ENCODE peak calls at places on chromosomes 11 and 22, in nine cellular contexts. C is H1, D is stomach, V is tibial nerve, B is K562, Z is ovary, H is A549, F is transverse colon, L is esophagus muscularis mucosa. S is an unnamed sample.

GRCh38 chr11:42707541-42707940 is 604.3 kb upstream of the API5 start:
- DNase-seq in C (no peak), F (no peak), V (no peak), Z (no peak), B (no peak), D (no peak), H (no peak), L (no peak), S (no peak)

GRCh38 chr22:32752868-32753520 is 48.5 kb upstream of the TIMP3 start:
- DNase-seq in F (no peak), V (no peak), B (no peak), L (no peak), H (no peak), Z (no peak), D (no peak), C (no peak), S (peak)

GRCh38 chr11:57499413-57499982 is 16.0 kb downstream of the SLC43A1 start:
- DNase-seq in L (peak), Z (peak), H (peak), F (peak), B (peak), V (peak), C (peak), D (peak), S (peak)

GRCh38 chr11:71309611-71310010 is 57.2 kb upstream of the SHANK2 start:
- DNase-seq in B (no peak), V (no peak), F (no peak), H (no peak), L (peak), D (peak), C (no peak), Z (no peak), S (peak)

GRCh38 chr11:83033972-83034672 is 37.6 kb downstream of the RAB30 start:
- DNase-seq in L (no peak), H (no peak), V (peak), B (peak), F (peak), Z (peak), D (peak), C (no peak), S (peak)

GRCh38 chr11:105368711-105369110 is 229.1 kb upstream of the CARD18 start:
- DNase-seq in L (no peak), H (no peak), Z (no peak), D (no peak), C (no peak), B (no peak), V (no peak), F (no peak), S (no peak)

GRCh38 chr11:71432761-71433647 is 15.2 kb downstream of the DHCR7 start:
- DNase-seq in V (no peak), C (no peak), B (no peak), Z (no peak), H (no peak), L (no peak), F (no peak), D (peak), S (no peak)

GRCh38 chr11:119618208-119618909 is 110.6 kb downstream of the NECTIN1 start:
- DNase-seq in B (no peak), L (no peak), Z (no peak), F (peak), C (no peak), D (no peak), V (no peak), H (no peak), S (no peak)

GRCh38 chr22:37331811-37332536 is 49.7 kb downstream of the CYTH4 start:
- DNase-seq in H (peak), D (no peak), C (no peak), Z (no peak), F (no peak), L (no peak), V (no peak), B (peak), S (no peak)

GRCh38 chr11:69200331-69201047 is 44.8 kb downstream of the SMIM38 start:
- DNase-seq in H (no peak), F (no peak), B (no peak), L (no peak), Z (no peak), V (no peak), D (no peak), C (no peak), S (peak)

GRCh38 chr11:105577645-105578044 is 32.2 kb upstream of the GRIA4 start:
- DNase-seq in Z (no peak), H (no peak), V (no peak), F (no peak), D (no peak), C (no peak), B (no peak), L (no peak), S (no peak)

GRCh38 chr11:33448461-33449130 is 191.4 kb downstream of the HIPK3 start:
- DNase-seq in L (peak), C (no peak), D (no peak), B (no peak), F (no peak), H (no peak), V (no peak), Z (no peak), S (no peak)

GRCh38 chr11:61021661-61022212 is 50.3 kb downstream of the CD6 start:
- DNase-seq in V (no peak), L (no peak), Z (no peak), D (peak), C (peak), H (no peak), B (no peak), F (peak), S (peak)

GRCh38 chr22:46111645-46112306 is 38.5 kb upstream of the PPARA start:
- DNase-seq in D (no peak), H (no peak), Z (no peak), B (no peak), L (no peak), V (no peak), C (no peak), F (no peak), S (no peak)

GRCh38 chr11:118734031-118734430 is 54.6 kb upstream of the TREH start:
- DNase-seq in V (no peak), D (no peak), L (no peak), C (no peak), H (no peak), B (no peak), F (no peak), Z (no peak), S (no peak)

GRCh38 chr11:119376197-119376847 is 5.2 kb downstream of the USP2 start:
- DNase-seq in B (no peak), C (no peak), V (no peak), Z (no peak), L (no peak), H (no peak), D (peak), F (no peak), S (peak)

GRCh38 chr11:61695917-61696316 is 15.7 kb downstream of the DAGLA start:
- DNase-seq in V (peak), Z (peak), F (peak), B (no peak), D (peak), H (peak), L (peak), C (no peak), S (peak)

GRCh38 chr11:2383823-2384722 is 7.0 kb downstream of the CD81 start:
- DNase-seq in Z (peak), H (no peak), B (peak), F (peak), C (no peak), V (no peak), D (no peak), L (no peak), S (no peak)

GRCh38 chr11:75635009-75635909 is 33.6 kb downstream of the MAP6 start:
- DNase-seq in F (no peak), B (peak), Z (peak), C (no peak), H (no peak), D (no peak), L (peak), V (no peak), S (peak)

GRCh38 chr22:44605486-44605885 is 96.5 kb upstream of the PRR5 start:
- DNase-seq in H (no peak), Z (no peak), C (no peak), D (no peak), V (no peak), F (no peak), L (no peak), B (no peak), S (no peak)

GRCh38 chr11:94649925-94650623 is 82.9 kb downstream of the PIWIL4 start:
- DNase-seq in F (no peak), H (no peak), B (no peak), C (peak), V (no peak), Z (no peak), D (no peak), L (peak), S (no peak)

GRCh38 chr22:23182289-23183106 is 2.2 kb downstream of the BCR start:
- DNase-seq in C (no peak), V (no peak), L (no peak), F (no peak), H (no peak), Z (no peak), D (no peak), B (peak), S (no peak)

GRCh38 chr11:111047376-111047775 is 198.1 kb upstream of the POU2AF2 start:
- DNase-seq in Z (no peak), B (no peak), L (no peak), C (no peak), F (no peak), D (no peak), V (no peak), H (no peak), S (no peak)

GRCh38 chr11:64778223-64778472 is 194 bp downstream of the SF1 start:
- DNase-seq in B (no peak), V (no peak), C (no peak), D (no peak), F (no peak), H (no peak), Z (no peak), L (no peak), S (no peak)

GRCh38 chr22:42885446-42885845 is 28.4 kb upstream of the ARFGAP3 start:
- DNase-seq in V (no peak), H (no peak), L (no peak), B (no peak), F (no peak), C (no peak), D (no peak), Z (no peak), S (no peak)

GRCh38 chr11:57124460-57124859 is 57.3 kb upstream of the LRRC55 start:
- DNase-seq in B (no peak), L (no peak), V (no peak), D (no peak), F (no peak), C (no peak), H (no peak), Z (no peak), S (no peak)

GRCh38 chr11:59756496-59756840 is 1.3 kb downstream of the STX3 start:
- DNase-seq in F (no peak), C (no peak), D (no peak), V (no peak), L (no peak), B (no peak), H (peak), Z (no peak), S (no peak)

GRCh38 chr22:20463324-20464095 is 25.9 kb upstream of the SCARF2 start:
- DNase-seq in Z (no peak), C (no peak), B (no peak), V (no peak), D (no peak), F (no peak), H (no peak), L (no peak), S (no peak)

GRCh38 chr11:57792870-57793269 is 31.3 kb downstream of the CTNND1 start:
- DNase-seq in C (no peak), H (peak), F (no peak), V (no peak), L (no peak), B (no peak), Z (no peak), D (no peak), S (no peak)

GRCh38 chr11:96075532-96075959 is 151.6 kb upstream of the MTMR2 start:
- DNase-seq in D (no peak), B (no peak), L (no peak), C (no peak), Z (no peak), F (no peak), V (no peak), H (no peak), S (no peak)

GRCh38 chr11:119148855-119149370 is at the start of gene ABCG4:
- DNase-seq in D (peak), C (no peak), L (no peak), H (no peak), V (no peak), B (no peak), Z (no peak), F (no peak), S (no peak)

GRCh38 chr22:42758929-42759629 is 38.4 kb upstream of the A4GALT start:
- DNase-seq in D (no peak), F (no peak), C (no peak), H (peak), B (no peak), Z (peak), V (no peak), L (no peak), S (no peak)

GRCh38 chr11:1830500-1831223 is 4.1 kb upstream of the SYT8 start:
- DNase-seq in V (no peak), H (no peak), Z (no peak), B (peak), L (no peak), D (peak), F (peak), C (no peak), S (no peak)

GRCh38 chr11:126194121-126194543 is 17.3 kb downstream of the RPUSD4 start:
- DNase-seq in D (peak), Z (peak), V (no peak), C (no peak), B (peak), L (no peak), F (peak), H (peak), S (no peak)

GRCh38 chr22:24474649-24475048 is 20.5 kb upstream of the UPB1 start:
- DNase-seq in F (no peak), V (no peak), H (no peak), B (no peak), L (no peak), D (no peak), C (no peak), Z (no peak), S (no peak)

GRCh38 chr11:25733777-25734176 is 598.2 kb upstream of the ANO3 start:
- DNase-seq in B (no peak), C (no peak), H (no peak), Z (no peak), V (no peak), F (no peak), D (no peak), L (no peak), S (no peak)
- TF ChIP-seq EP300 in B (no peak), C (no peak), H (no peak), Z (no peak), V (no peak), F (no peak), D (no peak), L (no peak), S (no peak)

GRCh38 chr11:115974703-115975102 is 470.5 kb upstream of the CADM1 start:
- DNase-seq in H (no peak), L (no peak), B (no peak), V (no peak), Z (no peak), C (no peak), F (no peak), D (no peak), S (no peak)
- TF ChIP-seq EP300 in H (no peak), L (no peak), B (no peak), V (no peak), Z (no peak), C (no peak), F (no peak), D (no peak), S (no peak)

GRCh38 chr22:28904211-28904808 is 20.9 kb downstream of the ZNRF3 start:
- DNase-seq in B (no peak), H (no peak), D (no peak), L (no peak), C (no peak), Z (no peak), F (no peak), V (no peak), S (no peak)
- TF ChIP-seq EP300 in B (no peak), H (no peak), D (no peak), L (no peak), C (no peak), Z (no peak), F (no peak), V (no peak), S (no peak)

DNA sequence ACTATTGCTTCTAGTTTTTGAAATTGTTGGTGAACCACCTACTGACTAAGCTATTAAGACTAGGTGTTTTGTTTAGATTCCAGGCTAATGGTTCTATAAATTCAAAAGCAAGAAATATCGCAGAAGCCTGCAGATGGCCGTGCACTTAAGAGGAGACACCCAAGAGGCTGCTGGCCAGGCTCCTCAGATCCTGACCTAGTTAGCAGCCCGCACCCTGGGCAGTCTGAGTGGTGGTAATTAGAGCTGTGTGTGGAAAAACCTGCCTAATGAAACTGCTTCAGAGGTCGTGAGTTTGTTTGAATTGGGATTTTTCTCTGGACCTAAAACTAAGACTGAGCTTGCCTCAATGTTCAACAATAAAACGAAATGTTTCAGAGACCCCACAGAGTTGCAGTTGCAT is 627.7 kb downstream of the OPCML start:
- DNase-seq in C (no peak), Z (no peak), H (no peak), B (no peak), V (no peak), L (peak), D (no peak), F (no peak), S (no peak)
- TF ChIP-seq EP300 in C (no peak), Z (no peak), H (no peak), B (no peak), V (no peak), L (no peak), D (no peak), F (no peak), S (no peak)

DNA sequence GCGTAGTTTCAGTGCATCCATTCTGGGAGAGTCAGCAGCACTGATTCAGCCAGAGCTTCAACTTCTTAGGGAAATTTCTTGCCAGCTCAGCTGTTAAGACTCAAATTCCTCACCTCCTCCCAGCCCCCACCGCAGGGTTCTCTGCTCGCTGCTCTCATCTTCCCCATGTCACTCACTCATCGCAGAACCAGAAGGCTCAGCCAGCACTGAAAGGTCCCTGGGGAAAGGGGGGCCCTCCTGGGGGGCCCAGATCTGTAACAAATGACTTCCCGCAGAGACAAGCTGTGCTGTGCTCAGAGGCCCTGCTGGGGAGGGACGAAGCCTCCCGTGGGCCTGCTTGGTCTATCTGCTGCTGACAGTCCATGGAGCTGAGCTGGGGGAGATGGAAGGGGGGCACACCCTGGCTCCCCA is 220.6 kb downstream of the NTM start:
- DNase-seq in C (no peak), V (no peak), B (no peak), Z (no peak), L (no peak), D (no peak), H (no peak), F (no peak), S (no peak)
- TF ChIP-seq EP300 in C (no peak), V (no peak), B (no peak), Z (no peak), L (no peak), D (no peak), H (no peak), F (no peak), S (no peak)

DNA sequence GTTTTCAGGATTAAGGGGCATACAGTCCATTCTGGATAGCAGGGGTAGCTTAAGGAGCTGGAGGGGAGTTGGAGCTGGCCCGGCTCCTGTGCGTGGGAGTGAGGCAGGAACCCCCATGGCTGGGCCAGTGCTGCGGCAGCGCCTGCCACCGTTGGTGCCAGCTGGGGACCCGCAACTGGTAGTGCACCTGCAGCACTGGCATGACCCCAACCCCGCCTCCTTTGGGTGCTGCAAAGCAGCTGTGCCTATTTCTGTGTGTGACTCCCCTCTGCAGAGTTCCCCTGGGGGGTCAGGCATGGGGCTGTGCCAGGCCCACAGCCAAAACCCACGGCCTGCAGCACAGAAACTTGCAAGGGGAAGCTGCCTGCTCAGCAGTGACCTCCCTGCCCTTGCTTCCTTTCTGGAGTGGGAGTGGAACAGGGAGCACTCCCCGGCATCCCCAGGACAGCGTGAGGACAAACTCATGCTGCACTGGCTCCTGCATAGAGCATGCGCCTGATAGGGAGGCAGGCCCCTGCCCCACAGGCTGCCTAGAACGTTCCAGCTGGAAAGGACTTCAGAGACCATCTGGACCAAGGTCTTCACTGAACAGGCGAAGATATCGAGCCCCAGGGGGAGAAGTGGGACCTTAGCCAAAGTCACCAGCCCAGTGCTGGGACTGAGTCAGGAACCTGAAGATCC is 26.2 kb upstream of the RAB1B start:
- DNase-seq in B (no peak), F (no peak), D (no peak), C (no peak), L (no peak), V (no peak), Z (peak), H (no peak), S (no peak)
- TF ChIP-seq EP300 in B (no peak), F (no peak), D (no peak), C (no peak), L (no peak), V (no peak), Z (no peak), H (no peak), S (no peak)

DNA sequence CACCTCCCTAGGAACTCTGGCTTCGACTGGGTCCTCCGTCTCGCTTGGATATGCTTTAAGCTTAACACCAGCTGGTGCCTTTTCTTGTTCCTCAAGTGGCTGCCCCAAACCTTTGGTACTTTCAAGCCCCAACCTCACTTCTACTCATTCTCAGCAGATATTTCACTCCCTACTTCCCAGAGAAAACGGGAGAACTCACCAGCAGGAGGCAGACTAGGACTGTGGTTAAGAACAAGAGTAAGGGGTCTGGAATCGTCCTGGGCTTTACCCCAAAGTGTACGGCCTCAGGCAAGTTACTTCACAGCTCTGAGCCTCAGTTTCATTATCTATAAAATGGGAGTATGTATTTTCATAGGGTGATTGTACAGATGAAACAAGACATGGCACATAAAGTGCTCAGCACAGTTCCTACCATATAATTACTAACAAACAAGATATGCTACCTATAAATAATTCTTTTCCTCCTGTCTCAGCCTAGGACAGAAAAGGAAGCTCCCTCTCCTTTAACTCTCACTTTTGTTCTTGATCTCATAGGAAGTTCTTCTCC is 37.8 kb downstream of the PAMR1 start:
- DNase-seq in D (no peak), V (peak), L (no peak), Z (no peak), F (no peak), H (peak), C (peak), B (peak), S (no peak)
- TF ChIP-seq EP300 in D (no peak), V (no peak), L (no peak), Z (no peak), F (no peak), H (no peak), C (no peak), B (no peak), S (no peak)